ENCODE peak calls at places on chromosomes 1 and 21, in nine cellular contexts. J is activated T-cell treated with anti-CD3 and anti-CD28 coated beads for 1 hour, S is upper lobe of right lung, R is Calu3, V is pancreas, E is AG20443, M is OCI-LY7, Q is endodermal cell, U is Peyer's patch. B is an unnamed sample.
A peak's percentile ranks its signal among the peaks of the same experiment; 100 is the strongest.

GRCh38 chr1:70465911-70466310 is 54.8 kb downstream of the CTH start:
- DNase-seq in M (no peak), S (no peak), E (no peak), J (no peak), V (no peak), R (no peak), U (no peak), Q (no peak), B (no peak)

GRCh38 chr1:234737915-234738314 is 127.9 kb upstream of the IRF2BP2 start:
- DNase-seq in E (no peak), Q (peak; percentile 79), J (no peak), S (peak; percentile 50), M (no peak), U (no peak), R (no peak), V (no peak), B (no peak)

GRCh38 chr1:196669693-196670092 is 17.9 kb downstream of the CFH start:
- DNase-seq in R (no peak), E (no peak), U (no peak), M (no peak), V (no peak), J (no peak), S (no peak), Q (no peak), B (no peak)

GRCh38 chr1:22043175-22043769 is 9.2 kb upstream of the CDC42 start:
- DNase-seq in S (no peak), E (no peak), V (no peak), Q (no peak), M (no peak), R (no peak), U (peak; percentile 38), J (no peak), B (no peak)

GRCh38 chr1:156376146-156376545 is 7.1 kb downstream of the RHBG start:
- DNase-seq in J (no peak), U (no peak), R (no peak), S (no peak), Q (no peak), E (peak; percentile 54), M (no peak), V (no peak), B (no peak)

GRCh38 chr1:162956922-162957321 is 95.9 kb upstream of the CCDC190 start:
- DNase-seq in E (peak; percentile 39), M (no peak), R (no peak), U (no peak), S (no peak), Q (no peak), J (no peak), V (no peak), B (no peak)

GRCh38 chr1:247857069-247857985 is at the start of gene TRIM58:
- DNase-seq in R (no peak), M (no peak), E (peak; percentile 8), Q (no peak), V (no peak), J (no peak), U (peak; percentile 82), S (peak; percentile 66), B (no peak)

GRCh38 chr1:151720974-151721787 is at the start of gene RIIAD1:
- DNase-seq in Q (peak; percentile 86), S (no peak), M (peak; percentile 56), E (peak; percentile 93), J (peak; percentile 22), U (no peak), R (no peak), V (no peak), B (no peak)

GRCh38 chr1:68174173-68175113 is 57.9 kb downstream of the WLS start:
- DNase-seq in Q (no peak), V (peak; percentile 64), E (peak; percentile 88), M (no peak), U (peak; percentile 76), S (peak; percentile 60), R (peak; percentile 74), J (no peak), B (no peak)

GRCh38 chr1:206824327-206824726 is 41.1 kb upstream of the IL20 start:
- DNase-seq in M (no peak), Q (no peak), S (no peak), V (no peak), E (no peak), R (no peak), J (no peak), U (no peak), B (no peak)

GRCh38 chr1:212488436-212489283 is 55.9 kb downstream of the NENF start:
- DNase-seq in R (peak; percentile 83), S (no peak), M (peak; percentile 12), V (peak; percentile 58), J (no peak), E (peak; percentile 57), Q (peak; percentile 48), U (peak; percentile 85), B (no peak)

GRCh38 chr1:17356387-17356992 is 15.5 kb upstream of the PADI6 start:
- DNase-seq in V (no peak), S (no peak), R (no peak), U (no peak), E (no peak), Q (peak; percentile 50), M (no peak), J (no peak), B (no peak)

GRCh38 chr21:22554690-22555316 is 1556.6 kb downstream of the NCAM2 start:
- DNase-seq in S (no peak), V (no peak), U (no peak), J (no peak), M (no peak), Q (no peak), R (no peak), E (no peak), B (no peak)

GRCh38 chr21:44552136-44552535 is 831 bp upstream of the KRTAP10-2 start:
- DNase-seq in J (no peak), S (peak; percentile 40), E (no peak), V (no peak), R (no peak), M (no peak), Q (peak; percentile 39), U (peak; percentile 14), B (peak; percentile 31)